ENCODE peak calls at places on chromosomes 4 and X, in four cellular contexts. T is HepG2, B is GM23338, A is ovary. J is an unnamed sample.

GRCh38 chrX:114976321-114976720 is 41.1 kb downstream of the IL13RA2 start:
- DNase-seq in T (no peak), B (no peak), A (no peak), J (peak)

GRCh38 chr4:175373031-175373430 is 439.0 kb downstream of the GPM6A start:
- DNase-seq in T (no peak), B (no peak), A (no peak), J (no peak)

GRCh38 chr4:65670331-65671031 is at the start of gene EPHA5:
- DNase-seq in T (peak), B (peak), A (peak), J (peak)

GRCh38 chr4:165493359-165493758 is 114.6 kb downstream of the CPE start:
- DNase-seq in T (peak), B (peak), A (peak), J (peak)

GRCh38 chr4:60562353-60562752 is 637.8 kb upstream of the ADGRL3 start:
- DNase-seq in T (no peak), B (peak), A (no peak), J (no peak)

GRCh38 chrX:123175366-123176122 is 8.5 kb upstream of the GRIA3 start:
- DNase-seq in T (no peak), B (no peak), A (no peak), J (no peak)

GRCh38 chr4:122534776-122535175 is 78.3 kb upstream of the IL2 start:
- DNase-seq in T (no peak), B (no peak), A (no peak), J (no peak)

GRCh38 chrX:77918568-77918967 is 8.1 kb downstream of the ATP7A start:
- DNase-seq in T (no peak), B (no peak), A (no peak), J (peak)

GRCh38 chr4:140943887-140944515 is 187.8 kb upstream of the TBC1D9 start:
- DNase-seq in T (no peak), B (no peak), A (no peak), J (peak)

GRCh38 chrX:124573458-124573857 is 227.1 kb downstream of the SH2D1A start:
- DNase-seq in T (no peak), B (no peak), A (no peak), J (peak)

GRCh38 chr4:179415016-179415841 is 1973.0 kb upstream of the AGA start:
- DNase-seq in T (no peak), B (no peak), A (no peak), J (no peak)

GRCh38 chr4:54976682-54977081 is 148.7 kb downstream of the KDR start:
- DNase-seq in T (peak), B (peak), A (no peak), J (no peak)

GRCh38 chrX:53186363-53186762 is 38.6 kb downstream of the KDM5C start:
- DNase-seq in T (no peak), B (no peak), A (no peak), J (no peak)

GRCh38 chr4:137129471-137130244 is 402.6 kb downstream of the PCDH18 start:
- DNase-seq in T (no peak), B (no peak), A (no peak), J (peak)

GRCh38 chrX:56796641-56797395 is 67.8 kb downstream of the NBDY start:
- DNase-seq in T (no peak), B (no peak), A (no peak), J (no peak)

GRCh38 chr4:67393699-67394281 is 151.5 kb downstream of the CENPC start:
- DNase-seq in T (peak), B (peak), A (no peak), J (peak)

GRCh38 chr4:83152771-83153170 is 38.2 kb upstream of the PLAC8 start:
- DNase-seq in T (no peak), B (no peak), A (no peak), J (no peak)

GRCh38 chr4:24850669-24851068 is 55.3 kb downstream of the SOD3 start:
- DNase-seq in T (no peak), B (no peak), A (no peak), J (peak)

GRCh38 chrX:12985336-12985735 is 10.4 kb downstream of the TMSB4X start:
- DNase-seq in T (no peak), B (no peak), A (no peak), J (no peak)

GRCh38 chr4:2243682-2244380 is 1.9 kb upstream of the HAUS3 start:
- DNase-seq in T (peak), B (no peak), A (peak), J (peak)

GRCh38 chr4:22299678-22300077 is 216.2 kb downstream of the ADGRA3 start:
- DNase-seq in T (no peak), B (no peak), A (no peak), J (no peak)

GRCh38 chr4:53532521-53532920 is 58.8 kb downstream of the LNX1 start:
- DNase-seq in T (no peak), B (no peak), A (no peak), J (peak)

DNA sequence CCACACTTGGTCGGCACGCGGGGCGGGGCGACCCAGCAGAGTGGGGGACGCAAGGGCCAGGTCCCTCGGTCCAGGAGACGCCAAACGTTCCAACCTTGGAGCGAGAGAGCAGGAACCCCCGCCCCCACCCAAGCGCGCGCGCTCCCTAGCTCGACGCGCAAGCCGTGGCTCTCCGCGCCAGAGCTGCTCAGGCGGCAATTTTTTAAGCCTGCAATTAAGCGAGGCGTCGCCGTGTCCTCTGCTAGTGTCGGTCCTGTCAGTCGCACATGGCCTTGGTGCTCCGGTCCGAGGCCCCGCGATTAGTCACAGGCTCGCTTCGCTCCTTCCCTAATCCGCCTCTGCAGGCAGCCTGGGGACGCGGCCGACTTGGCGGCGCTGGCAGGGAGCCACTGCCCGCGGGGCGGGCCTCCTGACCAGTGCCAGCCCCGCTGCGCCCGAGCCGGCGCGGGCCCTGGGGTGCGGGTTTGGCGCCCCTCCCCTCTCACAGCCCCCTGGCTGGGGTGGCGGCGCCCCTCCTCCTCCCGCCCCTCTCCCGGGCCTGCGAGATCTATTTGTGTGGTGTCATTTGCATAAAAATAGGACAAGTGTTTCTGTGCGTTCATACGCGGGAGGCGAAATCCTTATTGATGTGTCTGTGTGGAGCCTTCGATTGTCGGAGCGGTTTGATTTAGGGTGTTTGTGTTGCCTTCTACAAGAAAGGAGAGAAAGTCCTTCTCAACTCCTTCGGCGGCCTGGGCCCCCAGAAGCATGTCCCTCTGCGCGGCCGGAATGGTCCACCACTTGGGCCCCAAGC is 9.7 kb upstream of the BCOR start:
- DNase-seq in T (no peak), B (peak), A (peak), J (no peak)
- H3K4me3 ChIP-seq in T (peak), B (peak), A (peak), J (no peak)

GRCh38 chr4:25860586-25861421 is 2.0 kb downstream of the SEL1L3 start:
- DNase-seq in T (no peak), B (no peak), A (no peak), J (peak)

GRCh38 chr4:25859429-25860148 is 3.2 kb downstream of the SEL1L3 start:
- DNase-seq in T (no peak), B (no peak), A (no peak), J (peak)

GRCh38 chr4:25856756-25857155 is 6.0 kb downstream of the SEL1L3 start:
- DNase-seq in T (no peak), B (no peak), A (no peak), J (peak)

GRCh38 chr4:25857851-25858400 is 4.9 kb downstream of the SEL1L3 start:
- DNase-seq in T (no peak), B (no peak), A (no peak), J (no peak)

GRCh38 chr4:25857403-25857802 is 5.4 kb downstream of the SEL1L3 start:
- DNase-seq in T (no peak), B (peak), A (no peak), J (peak)
- TF ChIP-seq CTCF in T (no peak), B (peak), A (no peak), J (peak)

DNA sequence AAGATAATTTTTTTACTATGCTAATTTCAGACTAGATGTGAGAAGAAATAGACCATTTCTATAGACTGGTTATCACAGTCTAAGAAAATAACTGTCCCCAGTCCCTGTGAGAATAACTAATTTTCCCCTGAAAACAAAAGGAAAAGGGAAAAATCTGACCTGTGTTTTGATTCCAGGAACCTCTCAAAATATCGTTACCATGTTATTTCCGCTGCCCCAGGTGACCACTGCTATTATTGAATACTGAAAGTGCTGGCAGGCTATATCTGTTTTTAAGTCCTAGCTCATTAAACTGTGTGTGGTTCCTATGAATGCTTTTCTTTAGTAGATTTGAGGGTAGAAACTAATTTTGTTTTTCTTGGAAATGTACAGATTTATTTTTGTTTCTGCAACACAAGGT is 83.6 kb downstream of the GAB1 start:
- DNase-seq in T (no peak), B (no peak), A (no peak), J (no peak)
- H3K4me3 ChIP-seq in T (no peak), B (no peak), A (no peak), J (no peak)

GRCh38 chr4:51885371-51885770 is 42.4 kb downstream of the DCUN1D4 start:
- DNase-seq in T (peak), B (peak), A (no peak), J (peak)
- TF ChIP-seq CTCF in T (peak), B (peak), A (no peak), J (peak)

GRCh38 chrX:65696613-65697012 is 29.2 kb downstream of the MSN start:
- DNase-seq in T (no peak), B (no peak), A (no peak), J (no peak)
- H3K4me3 ChIP-seq in T (no peak), B (no peak), A (no peak), J (no peak)